ENCODE peak calls at places on chromosomes 1 and 21, in four cellular contexts. One of them, this sample, is unnamed. For H3K4me1, the result is how much of the 10 kb centered on the place peaks cover.

GRCh38 chr21:45415188-45415942 is 10.4 kb downstream of the COL18A1 start:
- DNase-seq in GM12878: no peak
- DNase-seq in HepG2: no peak
- DNase-seq in K562: no peak
- DNase-seq in this sample: no peak

GRCh38 chr1:12552951-12553921 is 64.8 kb downstream of the DHRS3 start:
- DNase-seq in GM12878: no peak
- DNase-seq in HepG2: peak
- DNase-seq in K562: no peak
- DNase-seq in this sample: no peak

GRCh38 chr1:205967555-205968335 is 24.5 kb upstream of the SLC26A9 start:
- DNase-seq in GM12878: no peak
- DNase-seq in HepG2: no peak
- DNase-seq in K562: no peak
- DNase-seq in this sample: no peak

GRCh38 chr1:154998201-154998780 is 4.3 kb upstream of the ZBTB7B start:
- DNase-seq in GM12878: no peak
- DNase-seq in HepG2: no peak
- DNase-seq in K562: no peak
- DNase-seq in this sample: no peak

GRCh38 chr1:79044974-79045650 is 38.6 kb upstream of the ADGRL4 start:
- DNase-seq in GM12878: no peak
- DNase-seq in HepG2: no peak
- DNase-seq in K562: no peak
- DNase-seq in this sample: no peak

GRCh38 chr1:28421744-28422143 is 52.2 kb downstream of the PHACTR4 start:
- DNase-seq in GM12878: no peak
- DNase-seq in HepG2: no peak
- DNase-seq in K562: no peak
- DNase-seq in this sample: peak

GRCh38 chr21:44512496-44513388 is 27.3 kb downstream of the KRTAP10-1 start:
- DNase-seq in GM12878: no peak
- DNase-seq in HepG2: no peak
- DNase-seq in K562: no peak
- DNase-seq in this sample: no peak

GRCh38 chr1:42983253-42983652 is 24.6 kb upstream of the SLC2A1 start:
- DNase-seq in GM12878: no peak
- DNase-seq in HepG2: no peak
- DNase-seq in K562: no peak
- DNase-seq in this sample: no peak

GRCh38 chr1:65514083-65514482 is 93.6 kb downstream of the LEPR start:
- DNase-seq in GM12878: no peak
- DNase-seq in HepG2: peak
- DNase-seq in K562: no peak
- DNase-seq in this sample: no peak

GRCh38 chr21:37319551-37319950 is 47.0 kb upstream of the DYRK1A start:
- DNase-seq in GM12878: no peak
- DNase-seq in HepG2: no peak
- DNase-seq in K562: no peak
- DNase-seq in this sample: peak

GRCh38 chr1:43719063-43719462 is 11.7 kb downstream of the ST3GAL3 start:
- DNase-seq in GM12878: no peak
- DNase-seq in HepG2: no peak
- DNase-seq in K562: no peak
- DNase-seq in this sample: no peak

DNA sequence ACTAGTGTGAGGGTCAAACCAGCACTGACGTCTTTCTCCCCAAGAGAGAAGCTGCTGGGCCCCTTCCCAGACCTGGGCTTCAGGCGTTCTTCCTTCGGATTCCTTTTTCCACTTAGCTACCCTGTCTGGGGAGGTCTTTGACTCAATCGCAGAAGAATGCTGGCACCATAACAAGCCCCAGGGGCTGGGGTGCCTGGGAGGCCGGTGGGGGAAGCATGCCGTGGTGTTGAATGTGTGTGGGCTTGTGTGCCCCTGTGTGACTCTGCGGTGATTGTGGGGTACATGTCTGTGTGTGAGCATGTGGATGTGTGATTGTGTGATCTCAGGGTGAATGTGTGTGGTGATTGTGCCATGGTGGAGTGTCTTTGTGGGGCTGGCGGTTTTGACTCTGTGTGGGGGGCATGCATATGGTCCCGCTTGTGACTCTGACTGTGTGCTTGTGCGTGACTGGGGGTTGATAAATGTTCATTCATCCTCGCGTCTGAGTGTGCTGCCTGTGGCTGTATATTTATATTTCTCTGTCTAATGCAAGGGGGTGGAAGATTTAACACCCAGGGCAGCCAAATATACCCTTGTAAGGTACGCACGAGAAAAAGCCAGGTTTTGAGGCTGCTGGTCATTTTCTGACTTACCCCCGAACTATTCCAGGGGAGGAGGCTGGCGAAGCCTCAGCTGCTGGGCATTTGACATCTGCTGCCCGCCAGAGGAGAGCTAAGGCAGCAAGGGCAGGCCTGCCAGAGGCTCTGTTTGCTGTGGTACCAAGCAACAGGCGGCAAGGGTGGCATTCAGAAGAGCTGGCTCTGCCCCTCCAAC is 1.1 kb upstream of the SYNC start:
- DNase-seq in GM12878: no peak
- DNase-seq in HepG2: no peak
- DNase-seq in K562: no peak
- DNase-seq in this sample: no peak
- H3K9ac ChIP-seq in GM12878: no peak
- H3K9ac ChIP-seq in HepG2: no peak
- H3K9ac ChIP-seq in K562: peak
- H3K9ac ChIP-seq in this sample: no peak

GRCh38 chr21:32734214-32734613 is 6.4 kb upstream of the SYNJ1 start:
- DNase-seq in GM12878: no peak
- DNase-seq in HepG2: no peak
- DNase-seq in K562: no peak
- DNase-seq in this sample: no peak

GRCh38 chr21:32733356-32733755 is 5.5 kb upstream of the SYNJ1 start:
- DNase-seq in GM12878: no peak
- DNase-seq in HepG2: no peak
- DNase-seq in K562: no peak
- DNase-seq in this sample: no peak

GRCh38 chr21:32728455-32729237 is 833 bp upstream of the SYNJ1 start:
- DNase-seq in GM12878: no peak
- DNase-seq in HepG2: no peak
- DNase-seq in K562: no peak
- DNase-seq in this sample: no peak

GRCh38 chr21:32735524-32735923 is 7.7 kb upstream of the SYNJ1 start:
- DNase-seq in GM12878: no peak
- DNase-seq in HepG2: no peak
- DNase-seq in K562: no peak
- DNase-seq in this sample: no peak

GRCh38 chr21:32732544-32732943 is 4.7 kb upstream of the SYNJ1 start:
- DNase-seq in GM12878: no peak
- DNase-seq in HepG2: no peak
- DNase-seq in K562: no peak
- DNase-seq in this sample: no peak
- TF ChIP-seq MYC in GM12878: no peak
- TF ChIP-seq MYC in HepG2: no peak
- TF ChIP-seq MYC in K562: no peak
- TF ChIP-seq MYC in this sample: no peak

DNA sequence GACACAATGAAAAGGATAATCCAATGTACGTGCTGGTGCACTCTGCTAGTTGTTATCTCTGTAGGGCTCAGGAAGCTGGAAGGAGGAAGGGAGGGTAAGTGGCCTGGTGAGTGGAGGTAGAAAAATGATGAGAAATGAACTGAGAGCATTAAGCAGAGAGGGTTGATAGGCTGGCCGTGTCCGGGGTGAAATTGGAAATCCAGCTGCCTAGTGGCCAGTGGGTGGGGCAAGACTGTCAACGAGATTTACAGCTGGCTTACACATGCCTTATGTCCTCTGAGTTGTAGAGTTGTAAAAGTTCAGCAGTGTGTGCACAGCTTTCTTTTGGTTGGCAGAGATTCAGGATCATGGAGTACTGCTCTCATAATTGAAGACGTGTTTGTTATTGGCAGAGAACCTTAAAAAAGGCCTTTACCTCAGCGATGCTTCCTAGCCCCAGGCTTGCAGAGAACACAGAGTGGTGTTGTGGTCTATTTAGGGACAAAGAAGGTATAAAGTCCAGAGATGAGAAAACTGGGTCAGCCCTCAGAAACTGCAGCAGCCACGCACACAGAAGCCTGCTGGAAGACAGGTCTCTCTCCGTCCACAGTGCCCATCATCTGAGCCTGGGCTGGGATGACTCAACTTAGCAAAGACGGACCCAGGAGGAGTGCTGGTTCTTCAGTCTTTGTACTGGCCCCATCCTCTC is 132.4 kb downstream of the EDEM3 start:
- DNase-seq in GM12878: no peak
- DNase-seq in HepG2: no peak
- DNase-seq in K562: no peak
- DNase-seq in this sample: peak
- H3K4me1 ChIP-seq in GM12878: under half
- H3K4me1 ChIP-seq in HepG2: under half
- H3K4me1 ChIP-seq in K562: under half
- H3K4me1 ChIP-seq in this sample: under half

DNA sequence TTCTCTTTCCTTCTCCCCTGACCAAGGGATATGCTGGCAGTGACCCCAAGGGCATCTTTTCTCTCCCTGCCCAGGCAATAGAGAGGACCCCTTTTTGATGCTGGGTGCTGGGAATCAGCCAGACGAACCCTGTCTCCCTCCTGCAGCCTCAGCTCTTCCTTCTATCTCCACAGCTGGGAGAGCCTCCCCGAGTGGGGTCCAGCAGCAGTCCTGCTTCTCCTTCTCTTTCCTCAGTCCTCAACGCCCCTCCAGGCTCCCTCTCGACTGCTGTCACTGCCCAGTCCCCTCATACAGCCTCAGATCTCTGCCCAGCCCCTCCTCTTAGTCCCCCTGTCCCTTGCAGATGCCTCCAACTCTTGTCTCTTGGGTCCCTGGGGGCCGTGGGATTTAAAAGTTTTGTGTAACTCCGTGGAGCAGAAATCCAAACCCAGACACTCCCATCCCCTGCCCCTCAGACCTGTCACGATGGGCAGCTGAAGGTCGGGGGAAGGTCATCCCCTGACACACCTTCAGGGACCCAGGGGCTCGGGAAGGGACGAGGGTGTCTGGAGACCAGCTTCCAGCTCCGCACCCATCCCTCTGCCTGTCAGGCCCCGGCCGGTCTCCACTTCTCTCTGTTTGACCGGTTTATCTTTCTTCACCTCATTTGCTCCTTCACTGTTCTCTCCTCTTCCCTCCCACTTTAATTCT is 5.8 kb upstream of the ETV3L start:
- DNase-seq in GM12878: no peak
- DNase-seq in HepG2: no peak
- DNase-seq in K562: no peak
- DNase-seq in this sample: no peak
- H3K9ac ChIP-seq in GM12878: no peak
- H3K9ac ChIP-seq in HepG2: no peak
- H3K9ac ChIP-seq in K562: no peak
- H3K9ac ChIP-seq in this sample: no peak

DNA sequence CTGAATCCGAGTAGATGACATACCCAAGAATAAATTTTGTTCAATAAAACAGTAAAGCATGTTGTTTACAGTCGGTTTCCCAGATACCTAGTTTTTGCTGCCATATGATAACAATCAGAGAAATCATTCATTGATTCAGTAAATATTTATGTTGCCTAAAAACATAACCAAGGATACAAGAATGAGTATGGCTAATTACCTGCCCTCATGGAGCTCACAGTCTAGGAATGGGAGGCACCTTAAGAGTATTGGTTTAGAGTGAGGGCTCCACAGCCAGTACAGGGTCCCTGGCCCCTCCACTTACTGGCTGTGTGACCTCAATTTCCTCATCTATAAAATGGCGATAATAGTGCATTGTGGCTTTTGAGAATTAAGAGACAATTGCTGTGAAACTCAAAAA is 921 bp downstream of the ATP5PB start:
- DNase-seq in GM12878: no peak
- DNase-seq in HepG2: no peak
- DNase-seq in K562: peak
- DNase-seq in this sample: no peak
- TF ChIP-seq MYC in GM12878: no peak
- TF ChIP-seq MYC in HepG2: no peak
- TF ChIP-seq MYC in K562: no peak
- TF ChIP-seq MYC in this sample: no peak

GRCh38 chr1:18110968-18111367 is 3.4 kb downstream of the IGSF21 start:
- DNase-seq in GM12878: no peak
- DNase-seq in HepG2: no peak
- DNase-seq in K562: peak
- DNase-seq in this sample: no peak
- H3K4me1 ChIP-seq in GM12878: under half
- H3K4me1 ChIP-seq in HepG2: under half
- H3K4me1 ChIP-seq in K562: under half
- H3K4me1 ChIP-seq in this sample: under half

GRCh38 chr1:156148236-156148635 is 5.1 kb upstream of the SEMA4A start:
- DNase-seq in GM12878: peak
- DNase-seq in HepG2: no peak
- DNase-seq in K562: no peak
- DNase-seq in this sample: peak
- H3K9ac ChIP-seq in GM12878: peak
- H3K9ac ChIP-seq in HepG2: no peak
- H3K9ac ChIP-seq in K562: no peak
- H3K9ac ChIP-seq in this sample: peak

GRCh38 chr1:108107658-108108057 is 92.5 kb downstream of the SLC25A24 start:
- DNase-seq in GM12878: no peak
- DNase-seq in HepG2: no peak
- DNase-seq in K562: peak
- DNase-seq in this sample: no peak
- TF ChIP-seq MYC in GM12878: no peak
- TF ChIP-seq MYC in HepG2: no peak
- TF ChIP-seq MYC in K562: no peak
- TF ChIP-seq MYC in this sample: no peak

GRCh38 chr21:28068455-28069358 is 924.0 kb downstream of the LTN1 start:
- DNase-seq in GM12878: no peak
- DNase-seq in HepG2: no peak
- DNase-seq in K562: no peak
- DNase-seq in this sample: no peak

GRCh38 chr21:28078126-28078525 is 914.6 kb downstream of the LTN1 start:
- DNase-seq in GM12878: no peak
- DNase-seq in HepG2: no peak
- DNase-seq in K562: no peak
- DNase-seq in this sample: no peak

GRCh38 chr21:28072601-28073000 is 920.1 kb downstream of the LTN1 start:
- DNase-seq in GM12878: no peak
- DNase-seq in HepG2: no peak
- DNase-seq in K562: no peak
- DNase-seq in this sample: no peak

GRCh38 chr21:28069446-28069845 is 923.2 kb downstream of the LTN1 start:
- DNase-seq in GM12878: no peak
- DNase-seq in HepG2: no peak
- DNase-seq in K562: no peak
- DNase-seq in this sample: no peak

DNA sequence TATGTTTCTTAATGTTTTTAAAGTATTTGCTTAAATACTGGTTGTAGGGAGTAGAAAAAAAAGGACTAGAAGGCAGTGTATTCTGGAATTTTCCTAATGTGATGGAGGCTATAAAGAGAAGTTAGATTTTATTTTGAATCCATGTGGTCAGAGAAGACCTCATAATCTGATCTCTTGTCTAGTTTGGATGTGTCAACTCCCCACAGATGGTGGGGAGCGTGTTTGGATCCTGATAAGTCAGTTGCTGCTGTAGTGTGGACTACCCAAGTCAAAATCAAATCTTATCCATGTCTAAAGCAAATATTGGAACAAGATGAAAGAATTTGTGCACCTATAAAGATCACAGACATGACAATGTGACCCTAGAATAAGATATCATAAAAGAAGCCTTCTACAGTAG is 918.0 kb downstream of the LTN1 start:
- DNase-seq in GM12878: no peak
- DNase-seq in HepG2: no peak
- DNase-seq in K562: no peak
- DNase-seq in this sample: no peak
- H3K4me1 ChIP-seq in GM12878: under half
- H3K4me1 ChIP-seq in HepG2: under half
- H3K4me1 ChIP-seq in K562: under half
- H3K4me1 ChIP-seq in this sample: under half